ENCODE peak calls at places on chromosomes 13 and 19, in four cellular contexts. M, S, W and T are unnamed samples.

GRCh38 chr19:19820774-19821315 is 705 bp downstream of the ZNF506 start:
- DNase-seq in M (no peak), W (no peak), S (no peak), T (no peak)

GRCh38 chr19:42255766-42256750 is 1.1 kb upstream of the ERF start:
- DNase-seq in M (no peak), W (no peak), S (no peak), T (peak)

GRCh38 chr13:57640582-57640981 is 9.0 kb downstream of the PCDH17 start:
- DNase-seq in M (no peak), W (no peak), S (no peak), T (no peak)

GRCh38 chr13:99153219-99153618 is 47.4 kb upstream of the UBAC2 start:
- DNase-seq in W (no peak), S (no peak), M (no peak), T (no peak)

GRCh38 chr19:56637976-56638555 is 4.9 kb upstream of the SMIM17 start:
- DNase-seq in M (peak), S (no peak), W (peak), T (peak)

GRCh38 chr13:36509369-36509768 is 77.1 kb downstream of the CCNA1 start:
- DNase-seq in S (no peak), M (no peak), W (no peak), T (peak)

GRCh38 chr19:18157465-18158063 is 4.6 kb downstream of the PIK3R2 start:
- DNase-seq in M (no peak), S (no peak), W (no peak), T (no peak)

GRCh38 chr19:43101950-43102349 is 19.4 kb upstream of the PSG2 start:
- DNase-seq in W (no peak), S (no peak), M (no peak), T (no peak)

GRCh38 chr19:50669319-50670101 is 20.3 kb downstream of the C19orf81 start:
- DNase-seq in W (peak), M (no peak), S (no peak), T (peak)

GRCh38 chr13:73106513-73107214 is 47.9 kb downstream of the KLF5 start:
- DNase-seq in M (no peak), W (no peak), S (no peak), T (no peak)

GRCh38 chr13:86681223-86681622 is 882.0 kb upstream of the SLITRK6 start:
- DNase-seq in W (no peak), S (no peak), M (no peak), T (no peak)

GRCh38 chr19:6828698-6829633 is 56.5 kb downstream of the VAV1 start:
- DNase-seq in S (peak), M (no peak), W (peak), T (peak)

GRCh38 chr13:40152145-40152544 is 496.7 kb downstream of the COG6 start:
- DNase-seq in S (no peak), W (no peak), M (no peak), T (no peak)
- TF ChIP-seq TARDBP in S (no peak), W (no peak), M (no peak), T (no peak)

DNA sequence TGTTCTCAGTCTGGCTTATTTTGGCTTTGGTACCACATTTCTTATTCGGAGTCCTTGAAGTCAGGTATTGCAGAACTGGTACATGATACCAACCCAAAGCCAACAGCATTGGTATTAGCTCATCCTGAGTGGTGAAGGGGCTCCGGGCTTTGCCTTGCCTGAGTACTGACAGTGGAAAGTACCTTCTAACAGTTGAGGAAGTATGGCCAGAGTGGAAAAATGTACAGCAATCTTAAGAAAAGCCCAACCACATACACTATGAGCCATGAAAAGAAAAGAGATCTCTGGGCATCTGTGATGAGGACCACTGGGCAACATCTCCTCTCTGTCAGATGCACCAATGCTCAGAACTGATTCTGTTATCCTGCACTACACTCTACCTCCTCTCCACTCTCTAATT is 8.3 kb downstream of the LCP1 start:
- DNase-seq in S (no peak), M (no peak), W (no peak), T (no peak)
- TF ChIP-seq TARDBP in S (no peak), M (no peak), W (no peak), T (no peak)

GRCh38 chr13:25819856-25820530 is 231.8 kb downstream of the SHISA2 start:
- DNase-seq in W (no peak), S (no peak), M (no peak), T (no peak)
- TF ChIP-seq TARDBP in W (no peak), S (no peak), M (no peak), T (no peak)

GRCh38 chr13:104181526-104182231 is 1115.5 kb upstream of the SLC10A2 start:
- DNase-seq in M (no peak), W (no peak), S (no peak), T (no peak)
- TF ChIP-seq TARDBP in M (no peak), W (no peak), S (no peak), T (no peak)

GRCh38 chr13:33743438-33744368 is 74.2 kb upstream of the RFC3 start:
- DNase-seq in S (peak), M (peak), W (no peak), T (no peak)
- TF ChIP-seq TARDBP in S (no peak), M (no peak), W (no peak), T (no peak)

DNA sequence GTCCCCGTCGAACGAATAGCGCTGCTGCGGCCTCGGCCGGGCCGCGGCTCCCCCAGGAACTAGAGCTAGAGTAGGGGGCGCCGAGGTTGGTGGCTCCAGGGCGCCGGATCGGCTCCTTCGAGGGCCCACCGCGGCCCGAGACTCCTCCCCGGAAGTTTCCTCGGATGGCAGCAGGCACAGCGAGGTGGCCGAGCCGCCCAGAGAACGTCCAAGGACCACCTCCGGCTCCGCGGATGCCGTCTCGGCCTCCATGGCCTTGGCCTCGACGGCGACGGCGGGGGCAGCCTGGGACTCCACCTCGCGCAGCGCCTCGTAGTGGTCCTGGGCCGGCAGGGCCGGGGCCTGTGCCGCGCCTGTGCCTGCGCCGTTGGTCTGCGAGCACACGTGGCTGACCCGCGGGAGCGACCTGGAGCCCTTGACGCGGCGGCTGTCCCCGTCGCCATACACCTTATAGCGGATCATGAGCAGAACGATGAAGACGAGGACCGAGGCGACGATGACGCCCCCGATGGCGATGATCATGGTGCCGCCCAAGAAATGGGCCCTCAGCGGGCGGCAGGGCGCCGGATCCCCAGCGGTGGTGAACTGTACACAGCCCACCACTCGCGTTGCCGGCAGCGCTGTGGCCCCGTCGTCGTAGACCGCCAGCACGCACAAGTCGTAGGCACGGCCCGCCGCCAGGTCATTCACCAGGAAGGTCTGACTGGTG is 11.8 kb downstream of the IFNL1 start:
- DNase-seq in M (no peak), S (no peak), W (peak), T (no peak)
- TF ChIP-seq TARDBP in M (no peak), S (no peak), W (no peak), T (no peak)

GRCh38 chr13:27634791-27635190 is 13.1 kb downstream of the POLR1D start:
- DNase-seq in W (no peak), M (no peak), S (no peak), T (no peak)
- TF ChIP-seq TARDBP in W (no peak), M (no peak), S (no peak), T (no peak)

GRCh38 chr13:21034602-21035190 is 26.7 kb downstream of the LATS2 start:
- DNase-seq in W (no peak), M (no peak), S (no peak), T (no peak)
- TF ChIP-seq TARDBP in W (no peak), M (no peak), S (no peak), T (no peak)